ENCODE peak calls at places on chromosomes 12 and 14, in four cellular contexts. Z is hepatocyte, Y is PC-9, B is GM23338. D is an unnamed sample.
A peak's percentile ranks its signal among the peaks of the same experiment; 100 is the strongest.

GRCh38 chr14:69363055-69363454 is 35.0 kb downstream of the ERH start:
- DNase-seq in Z (peak; percentile 30), B (peak; percentile 72), Y (no peak), D (no peak)

GRCh38 chr12:107864235-107864634 is 89.7 kb downstream of the ASCL4 start:
- DNase-seq in Y (no peak), B (peak; percentile 63), Z (peak; percentile 29), D (no peak)

GRCh38 chr14:105776924-105777323 is 250.5 kb downstream of the TMEM121 start:
- DNase-seq in Y (no peak), B (no peak), Z (no peak), D (no peak)

GRCh38 chr12:93317227-93317626 is 60.5 kb upstream of the NUDT4 start:
- DNase-seq in Z (peak; percentile 68), Y (peak; percentile 89), B (no peak), D (no peak)

GRCh38 chr12:102954143-102954542 is 3.3 kb upstream of the ASCL1 start:
- DNase-seq in Z (no peak), Y (no peak), B (no peak), D (no peak)

GRCh38 chr12:11539156-11539555 is 110.3 kb upstream of the ETV6 start:
- DNase-seq in Z (no peak), B (no peak), Y (no peak), D (no peak)

GRCh38 chr14:96745500-96746051 is 51.6 kb upstream of the VRK1 start:
- DNase-seq in B (no peak), Y (no peak), Z (no peak), D (no peak)

GRCh38 chr14:50860478-50861086 is 11.3 kb upstream of the ABHD12B start:
- DNase-seq in Z (peak; percentile 80), Y (peak; percentile 64), B (peak; percentile 92), D (peak; percentile 44)

GRCh38 chr12:47921907-47922306 is 17.1 kb upstream of the VDR start:
- DNase-seq in B (no peak), Y (no peak), Z (no peak), D (no peak)

GRCh38 chr12:69655616-69656336 is 43.3 kb downstream of the BEST3 start:
- DNase-seq in Z (peak; percentile 62), Y (no peak), B (no peak), D (peak; percentile 93)

GRCh38 chr12:45938566-45938965 is 51.8 kb downstream of the SCAF11 start:
- DNase-seq in Z (no peak), B (no peak), Y (no peak), D (no peak)

GRCh38 chr14:61257469-61258057 is 23.6 kb downstream of the TMEM30B start:
- DNase-seq in B (no peak), Z (peak; percentile 27), Y (no peak), D (no peak)

GRCh38 chr12:65300679-65301349 is 22.3 kb downstream of the MSRB3 start:
- DNase-seq in Z (peak; percentile 13), B (peak; percentile 73), Y (no peak), D (no peak)

GRCh38 chr12:59600174-59600573 is 4.3 kb downstream of the SLC16A7 start:
- DNase-seq in Y (no peak), B (no peak), Z (no peak), D (no peak)

GRCh38 chr12:126772171-126772864 is 1494.7 kb upstream of the TMEM132C start:
- DNase-seq in Y (peak; percentile 98), B (no peak), Z (no peak), D (peak; percentile 68)

GRCh38 chr12:15323530-15323929 is 1.2 kb downstream of the PTPRO start:
- DNase-seq in B (peak; percentile 68), Z (no peak), Y (no peak), D (no peak)

GRCh38 chr14:76811561-76811960 is 1.1 kb downstream of the ANGEL1 start:
- DNase-seq in Z (no peak), B (no peak), Y (no peak), D (peak; percentile 38)

GRCh38 chr12:82019533-82019932 is 260.4 kb upstream of the PPFIA2 start:
- DNase-seq in Y (no peak), Z (no peak), B (peak; percentile 53), D (no peak)

GRCh38 chr12:115752151-115752550 is 525.3 kb downstream of the MED13L start:
- DNase-seq in Y (no peak), Z (no peak), B (no peak), D (peak; percentile 47)

GRCh38 chr12:66916189-66916588 is 237.3 kb upstream of the GRIP1 start:
- DNase-seq in Z (no peak), B (no peak), Y (no peak), D (no peak)

GRCh38 chr12:115096673-115097349 is 412.8 kb upstream of the TBX3 start:
- DNase-seq in Y (no peak), B (no peak), Z (peak; percentile 26), D (no peak)

GRCh38 chr12:27821259-27821973 is 41.4 kb upstream of the MANSC4 start:
- DNase-seq in Y (peak; percentile 70), Z (peak; percentile 82), B (peak; percentile 96), D (peak; percentile 76)

GRCh38 chr12:20270557-20270956 is 97.8 kb upstream of the PDE3A start:
- DNase-seq in Y (no peak), Z (no peak), B (no peak), D (no peak)

GRCh38 chr14:55097894-55098560 is 31.0 kb upstream of the LGALS3 start:
- DNase-seq in Z (no peak), Y (peak; percentile 83), B (no peak), D (no peak)

GRCh38 chr14:55160989-55161388 is 30.4 kb downstream of the DLGAP5 start:
- DNase-seq in Y (no peak), B (no peak), Z (peak; percentile 38), D (peak; percentile 23)

GRCh38 chr12:46752396-46752795 is 73.4 kb downstream of the SLC38A4 start:
- DNase-seq in Z (no peak), Y (peak; percentile 70), B (no peak), D (no peak)

GRCh38 chr14:88233915-88234314 is 89.2 kb downstream of the KCNK10 start:
- DNase-seq in Y (no peak), Z (peak; percentile 14), B (peak; percentile 80), D (no peak)

GRCh38 chr14:29176876-29177275 is 410.3 kb downstream of the FOXG1 start:
- DNase-seq in B (no peak), Z (no peak), Y (no peak), D (no peak)

GRCh38 chr14:46048127-46048526 is 603.5 kb downstream of the RPL10L start:
- DNase-seq in B (peak; percentile 88), Y (no peak), Z (peak; percentile 40), D (peak; percentile 32)

GRCh38 chr14:75439989-75440388 is 12.2 kb downstream of the JDP2 start:
- DNase-seq in Y (no peak), B (no peak), Z (no peak), D (no peak)

DNA sequence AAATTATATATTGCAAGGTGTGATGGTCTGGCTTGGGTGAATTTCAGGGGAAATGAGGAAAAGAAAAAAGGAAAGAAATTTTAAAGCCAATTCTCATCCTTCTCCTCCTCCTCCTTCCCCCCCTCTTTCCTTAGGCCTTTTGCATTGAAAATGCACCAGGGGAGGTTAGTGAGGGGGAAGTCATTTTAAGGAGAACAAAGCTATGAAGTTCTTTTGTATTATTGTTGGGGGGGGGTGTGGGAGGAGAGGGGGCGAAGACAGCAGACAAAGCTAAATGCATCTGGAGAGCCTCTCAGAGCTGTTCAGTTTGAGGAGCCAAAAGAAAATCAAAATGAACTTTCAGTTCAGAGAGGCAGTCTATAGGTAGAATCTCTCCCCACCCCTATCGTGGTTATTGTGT is 1.9 kb downstream of the HOXC4 start:
- DNase-seq in Z (no peak), B (no peak), Y (no peak), D (no peak)
- H3K27me3 ChIP-seq in Z (peaks cover 92% of the 10 kb centered on the region), B (peaks cover 100% of the 10 kb centered on the region), Y (peaks cover 12% of the 10 kb centered on the region), D (peaks cover 85% of the 10 kb centered on the region)

GRCh38 chr14:22540811-22541360 is 48.1 kb downstream of the DAD1 start:
- DNase-seq in Y (no peak), B (no peak), Z (no peak), D (no peak)

GRCh38 chr14:22540286-22540685 is 48.7 kb downstream of the DAD1 start:
- DNase-seq in Z (no peak), Y (no peak), B (no peak), D (no peak)

GRCh38 chr14:22541721-22542120 is 47.3 kb downstream of the DAD1 start:
- DNase-seq in Y (no peak), B (no peak), Z (no peak), D (no peak)

GRCh38 chr14:22544406-22544805 is 44.6 kb downstream of the DAD1 start:
- DNase-seq in Z (no peak), B (no peak), Y (no peak), D (no peak)

DNA sequence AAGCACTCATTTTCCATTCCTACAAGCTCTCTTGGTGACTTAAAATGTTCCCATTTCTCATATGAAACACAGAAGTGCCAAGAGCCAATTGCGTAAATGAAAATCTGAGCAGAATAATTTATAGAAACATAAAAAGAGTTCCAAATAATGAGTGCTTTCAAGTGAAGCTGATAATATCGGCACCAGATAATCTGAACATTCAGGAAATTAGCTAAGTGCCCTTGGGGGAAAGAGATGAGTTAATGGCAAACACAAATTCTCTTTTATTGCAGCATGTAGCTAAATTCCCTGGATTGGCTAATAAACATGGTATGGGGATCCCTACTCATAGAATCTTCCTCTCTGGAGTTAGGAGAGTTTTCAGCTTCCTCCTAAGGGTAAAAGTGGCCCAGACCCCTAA is 46.7 kb downstream of the DAD1 start:
- DNase-seq in Z (no peak), Y (no peak), B (no peak), D (no peak)
- H2AFZ ChIP-seq in Z (no peak overlapping the region), Y (no peak overlapping the region), B (no peak overlapping the region), D (no peak overlapping the region)

GRCh38 chr12:53989227-53990113 is 4.5 kb downstream of the HOXC10 start:
- DNase-seq in B (peak; percentile 68), Y (peak; percentile 52), Z (peak; percentile 74), D (no peak)

GRCh38 chr12:53991077-53991460 is 6.1 kb downstream of the HOXC10 start:
- DNase-seq in Y (no peak), B (no peak), Z (no peak), D (no peak)

GRCh38 chr12:53988519-53989226 is 3.7 kb downstream of the HOXC10 start:
- DNase-seq in Z (no peak), B (no peak), Y (no peak), D (no peak)

GRCh38 chr12:53992377-53992776 is 7.4 kb downstream of the HOXC10 start:
- DNase-seq in B (no peak), Z (no peak), Y (no peak), D (no peak)

GRCh38 chr12:53990311-53991076 is 5.5 kb downstream of the HOXC10 start:
- DNase-seq in Y (no peak), B (peak; percentile 54), Z (no peak), D (no peak)
- TF ChIP-seq EZH2 in Y (no peak), B (peak; percentile 84), Z (peak; percentile 68), D (peak; percentile 46)

DNA sequence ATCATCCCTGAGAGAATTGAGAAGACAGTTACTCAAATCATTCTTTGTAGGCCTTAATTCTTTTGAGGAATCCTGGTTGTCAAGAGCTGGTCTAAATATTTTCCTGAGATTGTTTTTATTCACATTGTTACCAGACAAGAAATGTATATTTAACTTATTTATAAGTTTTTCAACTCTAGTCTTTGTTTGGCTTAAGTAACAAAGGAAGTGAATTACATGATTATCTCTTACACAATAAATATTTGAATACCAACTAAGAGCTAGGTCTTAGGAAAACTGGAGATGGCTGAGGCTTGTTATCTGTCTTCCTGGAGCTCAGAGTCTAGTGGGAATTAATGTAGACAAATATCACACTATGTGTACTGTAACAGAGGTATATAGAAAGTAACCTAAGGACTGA is 169.5 kb downstream of the DACT1 start:
- DNase-seq in B (no peak), Y (no peak), Z (no peak), D (no peak)
- H3K27me3 ChIP-seq in B (no peaks in the 10 kb centered on the region), Y (peaks cover 11% of the 10 kb centered on the region), Z (no peaks in the 10 kb centered on the region), D (no peaks in the 10 kb centered on the region)